ENCODE peak calls at places on chromosomes 13 and 19, in ten cellular contexts. X, W, Z, P, L, Y, U, B, K and F are unnamed samples.

GRCh38 chr13:51807041-51807440 is 3.1 kb upstream of the DHRS12 start:
- DNase-seq in B (no peak), Z (no peak), K (no peak), P (no peak), L (no peak), U (no peak), Y (no peak), W (no peak), X (no peak), F (no peak)

GRCh38 chr13:36366023-36366422 is 19.8 kb upstream of the SPART start:
- DNase-seq in K (no peak), U (no peak), P (no peak), L (no peak), Y (no peak), X (no peak), Z (no peak), W (no peak), B (no peak), F (no peak)

GRCh38 chr13:94199135-94199534 is 280.3 kb downstream of the DCT start:
- DNase-seq in U (no peak), X (no peak), L (no peak), P (no peak), B (no peak), W (no peak), K (no peak), Z (no peak), Y (no peak), F (no peak)

GRCh38 chr13:46552302-46552680 is 679 bp upstream of the LRCH1 start:
- DNase-seq in P (no peak), Y (no peak), L (no peak), X (no peak), W (no peak), U (no peak), B (no peak), K (no peak), Z (no peak), F (no peak)

GRCh38 chr19:57559008-57559403 is 657 bp downstream of the ZNF550 start:
- DNase-seq in Z (peak), X (no peak), U (peak), L (peak), Y (no peak), B (no peak), P (peak), K (peak), W (no peak), F (peak)

GRCh38 chr13:21657538-21657937 is 13.3 kb upstream of the FGF9 start:
- DNase-seq in L (no peak), K (no peak), W (no peak), Z (peak), U (no peak), B (no peak), Y (no peak), X (peak), P (no peak), F (peak)

GRCh38 chr13:44197791-44198770 is 175.5 kb upstream of the SERP2 start:
- DNase-seq in B (no peak), L (no peak), K (no peak), U (no peak), X (no peak), Y (no peak), P (no peak), Z (no peak), W (peak), F (no peak)

GRCh38 chr13:21130116-21130515 is 46.2 kb downstream of the SKA3 start:
- DNase-seq in L (no peak), P (no peak), K (no peak), Z (no peak), W (no peak), U (no peak), B (no peak), X (no peak), Y (no peak), F (no peak)

GRCh38 chr13:75236774-75237173 is 245.2 kb downstream of the TBC1D4 start:
- DNase-seq in Y (no peak), P (no peak), W (no peak), B (no peak), Z (peak), X (no peak), U (no peak), L (no peak), K (no peak), F (peak)

GRCh38 chr13:31631716-31632115 is 107.6 kb upstream of the RXFP2 start:
- DNase-seq in Y (no peak), U (no peak), P (no peak), W (no peak), B (no peak), X (no peak), Z (no peak), K (no peak), L (no peak), F (no peak)

GRCh38 chr19:39412867-39413268 is 399 bp downstream of the PLEKHG2 start:
- DNase-seq in K (no peak), W (no peak), Z (no peak), L (no peak), B (no peak), Y (no peak), X (no peak), U (no peak), P (no peak), F (no peak)

GRCh38 chr13:112438094-112438493 is 61.9 kb downstream of the SPACA7 start:
- DNase-seq in W (no peak), Z (no peak), K (no peak), X (no peak), L (no peak), P (no peak), B (no peak), Y (no peak), U (no peak), F (no peak)

GRCh38 chr19:4678881-4679379 is 8.8 kb upstream of the MYDGF start:
- DNase-seq in W (no peak), L (no peak), Y (no peak), B (no peak), Z (peak), P (peak), K (no peak), U (peak), X (no peak), F (no peak)

GRCh38 chr19:41584931-41585330 is 9.0 kb downstream of the CEACAM21 start:
- DNase-seq in Y (no peak), K (no peak), X (no peak), B (no peak), W (no peak), L (no peak), U (no peak), Z (no peak), P (no peak), F (no peak)

GRCh38 chr19:35513975-35514809 is 743 bp upstream of the DMKN start:
- DNase-seq in Y (no peak), L (no peak), Z (peak), X (no peak), K (no peak), U (no peak), B (no peak), P (no peak), W (no peak), F (peak)

GRCh38 chr13:95604534-95604915 is 40.0 kb downstream of the DZIP1 start:
- DNase-seq in B (no peak), Z (no peak), X (no peak), P (no peak), K (no peak), Y (no peak), L (no peak), U (no peak), W (no peak), F (no peak)

GRCh38 chr19:30539981-30540380 is 167.8 kb downstream of the ZNF536 start:
- DNase-seq in Y (no peak), X (no peak), U (no peak), Z (no peak), B (no peak), K (no peak), P (no peak), L (no peak), W (no peak), F (no peak)

GRCh38 chr13:46172531-46172991 is 9.4 kb downstream of the LCP1 start:
- DNase-seq in X (no peak), U (no peak), B (no peak), W (no peak), Z (no peak), L (no peak), K (no peak), P (peak), Y (no peak), F (no peak)

GRCh38 chr13:36453518-36453917 is 21.2 kb downstream of the CCNA1 start:
- DNase-seq in P (peak), X (no peak), K (no peak), Y (no peak), W (no peak), Z (peak), U (no peak), L (no peak), B (no peak), F (peak)

GRCh38 chr13:85828094-85828684 is 29.0 kb upstream of the SLITRK6 start:
- DNase-seq in X (peak), W (no peak), K (no peak), Z (peak), L (no peak), B (no peak), U (peak), P (peak), Y (no peak), F (peak)

GRCh38 chr19:4455742-4456565 is 1.6 kb downstream of the UBXN6 start:
- DNase-seq in Y (no peak), U (peak), X (no peak), W (no peak), K (peak), P (no peak), L (peak), B (peak), Z (peak), F (peak)

GRCh38 chr19:2315818-2316353 is 7.9 kb upstream of the LINGO3 start:
- DNase-seq in W (no peak), U (peak), L (peak), X (no peak), Y (peak), Z (peak), P (peak), B (peak), K (peak), F (no peak)

GRCh38 chr13:25046985-25047660 is 48.8 kb upstream of the PABPC3 start:
- DNase-seq in L (no peak), B (no peak), X (peak), W (no peak), P (no peak), K (no peak), Y (peak), U (peak), Z (peak), F (no peak)

GRCh38 chr13:111505175-111505777 is 184.8 kb downstream of the TEX29 start:
- DNase-seq in U (peak), Z (no peak), P (peak), Y (no peak), K (no peak), B (no peak), L (no peak), X (no peak), W (no peak), F (no peak)

GRCh38 chr19:44666852-44667251 is 4.4 kb upstream of the CEACAM19 start:
- DNase-seq in Y (no peak), W (no peak), X (no peak), L (peak), B (no peak), Z (no peak), U (no peak), K (no peak), P (no peak), F (no peak)

GRCh38 chr13:105817011-105817410 is 718.5 kb downstream of the EFNB2 start:
- DNase-seq in W (no peak), Z (no peak), K (no peak), P (no peak), L (no peak), X (no peak), U (no peak), Y (no peak), B (no peak), F (no peak)

GRCh38 chr19:42281175-42282035 is 12.4 kb downstream of the CIC start:
- DNase-seq in U (no peak), L (no peak), Z (peak), P (peak), B (no peak), K (peak), X (no peak), W (no peak), Y (no peak), F (peak)

GRCh38 chr13:49343255-49343654 is 95.5 kb downstream of the CDADC1 start:
- DNase-seq in K (no peak), B (no peak), Y (no peak), P (no peak), L (no peak), W (no peak), X (no peak), Z (no peak), U (no peak), F (no peak)

GRCh38 chr13:49348748-49349147 is 95.1 kb downstream of the CAB39L start:
- DNase-seq in U (no peak), L (no peak), K (no peak), Y (no peak), W (no peak), Z (no peak), B (no peak), X (no peak), P (no peak), F (no peak)

GRCh38 chr13:49343731-49344130 is 96.0 kb downstream of the CDADC1 start:
- DNase-seq in P (no peak), W (no peak), K (no peak), Y (no peak), B (no peak), U (no peak), X (no peak), L (no peak), Z (no peak), F (no peak)

GRCh38 chr13:49347650-49348385 is 96.0 kb downstream of the CAB39L start:
- DNase-seq in Y (no peak), U (no peak), K (no peak), P (no peak), L (no peak), B (no peak), Z (no peak), X (no peak), W (no peak), F (peak)

DNA sequence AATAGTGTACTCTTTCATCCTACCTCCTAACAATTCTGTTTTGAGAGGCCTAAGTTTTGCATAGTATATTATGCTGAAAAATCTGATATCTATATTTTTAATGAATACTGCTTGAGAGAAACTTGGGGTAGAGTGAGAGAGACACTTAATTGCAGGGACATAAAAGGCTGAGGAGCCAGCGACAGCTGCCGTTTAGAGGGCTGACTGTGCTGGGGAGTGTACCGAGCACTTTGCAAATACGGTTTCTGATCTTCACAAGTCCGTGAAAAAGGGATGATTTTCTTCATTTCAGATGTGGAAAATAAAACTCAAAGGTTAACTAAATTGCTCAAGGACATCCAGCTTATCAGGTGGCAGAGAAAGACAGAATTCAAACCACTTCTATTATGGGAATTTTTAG is 97.4 kb downstream of the CAB39L start:
- DNase-seq in Y (no peak), X (no peak), Z (no peak), W (no peak), B (no peak), L (no peak), P (no peak), K (no peak), U (no peak), F (no peak)
- TF ChIP-seq CTCF in Y (no peak), X (no peak), Z (no peak), W (no peak), B (no peak), L (no peak), P (no peak), K (no peak), U (no peak), F (no peak)

GRCh38 chr13:62357887-62358645 is 942.4 kb upstream of the PCDH20 start:
- DNase-seq in K (no peak), Z (peak), X (peak), P (peak), B (no peak), L (no peak), Y (peak), U (no peak), W (peak), F (peak)
- TF ChIP-seq CTCF in K (no peak), Z (peak), X (peak), P (peak), B (no peak), L (no peak), Y (peak), U (peak), W (peak), F (peak)

DNA sequence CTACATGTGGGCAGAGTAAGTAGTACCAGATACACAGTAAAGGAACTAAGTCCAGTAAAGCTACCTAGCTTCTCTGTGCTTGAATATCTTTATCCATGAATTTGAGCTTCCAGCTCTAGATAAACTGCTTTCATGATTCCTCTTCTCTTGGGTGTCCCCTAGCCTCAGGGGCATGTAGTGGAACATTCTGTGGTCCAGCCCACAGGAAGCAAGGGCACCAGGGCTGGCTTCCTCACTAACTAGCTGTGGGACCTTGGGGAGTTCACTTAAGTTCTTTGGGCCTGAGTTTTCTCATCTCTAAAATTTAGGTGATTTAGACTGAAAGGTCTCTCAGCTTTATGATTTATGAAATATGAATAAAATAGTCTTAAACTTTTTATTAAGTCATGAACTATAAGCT is 185.7 kb downstream of the KATNAL1 start:
- DNase-seq in L (no peak), K (no peak), U (no peak), W (no peak), B (no peak), Z (no peak), X (no peak), Y (no peak), P (no peak), F (no peak)
- TF ChIP-seq CTCF in L (no peak), K (no peak), U (no peak), W (no peak), B (no peak), Z (no peak), X (no peak), Y (no peak), P (no peak), F (no peak)

GRCh38 chr19:49889687-49890348 is 6.9 kb downstream of the IL4I1 start:
- DNase-seq in X (no peak), P (peak), Y (peak), B (peak), W (no peak), Z (peak), L (peak), U (peak), K (peak), F (no peak)
- TF ChIP-seq CTCF in X (peak), P (peak), Y (peak), B (peak), W (peak), Z (peak), L (peak), U (peak), K (peak), F (no peak)

GRCh38 chr19:46928951-46929350 is 68.2 kb downstream of the ARHGAP35 start:
- DNase-seq in Y (no peak), U (no peak), B (no peak), Z (peak), K (no peak), W (no peak), X (no peak), P (no peak), L (no peak), F (no peak)
- TF ChIP-seq CTCF in Y (peak), U (peak), B (no peak), Z (peak), K (no peak), W (no peak), X (peak), P (peak), L (no peak), F (no peak)